ENCODE peak calls at places on chromosomes 12 and 14, in five cellular contexts. Y is lower lobe of right lung, X is body of pancreas, Q is lung, B is sigmoid colon. U is an unnamed sample.

GRCh38 chr14:68968051-68968450 is 11.1 kb downstream of the ACTN1 start:
- DNase-seq in X (no peak), Y (no peak), Q (no peak), B (peak; percentile 57), U (no peak)

GRCh38 chr14:21025374-21026151 is 702 bp upstream of the NDRG2 start:
- DNase-seq in X (peak; percentile 57), Q (no peak), B (peak; percentile 96), Y (peak; percentile 71), U (peak; percentile 26)

GRCh38 chr14:51035611-51036192 is 59.2 kb downstream of the TRIM9 start:
- DNase-seq in Q (no peak), X (no peak), B (no peak), Y (no peak), U (no peak)

GRCh38 chr12:93819048-93819491 is 141.9 kb downstream of the CRADD start:
- DNase-seq in B (peak; percentile 96), X (peak; percentile 31), Y (no peak), Q (peak; percentile 44), U (no peak)

GRCh38 chr14:52879958-52880357 is 70.9 kb downstream of the FERMT2 start:
- DNase-seq in Y (no peak), Q (no peak), X (no peak), B (no peak), U (no peak)

GRCh38 chr14:35988972-35989690 is 163.0 kb downstream of the BRMS1L start:
- DNase-seq in X (no peak), Y (no peak), Q (no peak), B (no peak), U (no peak)

GRCh38 chr14:69535230-69535848 is 39.3 kb downstream of the CCDC177 start:
- DNase-seq in Q (peak; percentile 41), X (peak; percentile 44), B (no peak), Y (no peak), U (peak; percentile 66)

GRCh38 chr14:56294125-56294524 is 175.9 kb downstream of the PELI2 start:
- DNase-seq in X (no peak), B (no peak), Y (no peak), Q (no peak), U (no peak)

GRCh38 chr12:40970320-40970907 is 217.7 kb upstream of the PDZRN4 start:
- DNase-seq in B (no peak), Y (no peak), Q (no peak), X (no peak), U (peak; percentile 70)

GRCh38 chr12:3604750-3605638 is 114.0 kb downstream of the PRMT8 start:
- DNase-seq in X (peak; percentile 80), Y (no peak), B (peak; percentile 63), Q (no peak), U (peak; percentile 39)

GRCh38 chr12:90519285-90519684 is 435.7 kb downstream of the CCER1 start:
- DNase-seq in X (no peak), Q (no peak), B (no peak), Y (no peak), U (no peak)

GRCh38 chr14:106879241-106879640 is 1352.9 kb downstream of the TMEM121 start:
- DNase-seq in X (peak; percentile 59), Q (no peak), Y (peak; percentile 71), B (no peak), U (peak; percentile 63)

GRCh38 chr12:102763016-102763415 is 154.0 kb downstream of the PAH start:
- DNase-seq in Q (no peak), X (no peak), B (no peak), Y (no peak), U (no peak)

GRCh38 chr14:67170706-67171105 is 18.5 kb upstream of the GARIN2 start:
- DNase-seq in X (no peak), Q (no peak), B (no peak), Y (no peak), U (peak; percentile 23)

GRCh38 chr14:56339855-56340701 is 221.9 kb downstream of the PELI2 start:
- DNase-seq in X (peak; percentile 73), B (peak; percentile 82), Q (peak; percentile 62), Y (peak; percentile 75), U (peak; percentile 93)

GRCh38 chr14:74462993-74463392 is 30.1 kb downstream of the NPC2 start:
- DNase-seq in Q (no peak), Y (no peak), B (no peak), X (no peak), U (no peak)

GRCh38 chr12:53807322-53807721 is 55.5 kb upstream of the CISTR start:
- DNase-seq in X (no peak), B (no peak), Q (peak; percentile 54), Y (no peak), U (no peak)

GRCh38 chr14:90301580-90302181 is 30.1 kb downstream of the NRDE2 start:
- DNase-seq in Q (no peak), B (no peak), Y (no peak), X (no peak), U (peak; percentile 71)

GRCh38 chr14:53523226-53523625 is 370.1 kb upstream of the DDHD1 start:
- DNase-seq in X (no peak), B (no peak), Y (no peak), Q (no peak), U (no peak)

GRCh38 chr14:65290830-65291229 is 121.7 kb upstream of the FUT8 start:
- DNase-seq in B (no peak), Y (no peak), Q (no peak), X (no peak), U (peak; percentile 13)

GRCh38 chr12:63826002-63826585 is 18.4 kb upstream of the SRGAP1 start:
- DNase-seq in X (peak; percentile 16), B (no peak), Q (no peak), Y (no peak), U (peak; percentile 73)

GRCh38 chr12:66398931-66399625 is 96.8 kb downstream of the HELB start:
- DNase-seq in X (no peak), Y (no peak), B (no peak), Q (no peak), U (no peak)

GRCh38 chr14:65170768-65171251 is 68.5 kb upstream of the MAX start:
- DNase-seq in Q (no peak), Y (no peak), X (peak; percentile 43), B (no peak), U (peak; percentile 43)

GRCh38 chr12:52798671-52799497 is 3.0 kb upstream of the KRT3 start:
- DNase-seq in Y (no peak), Q (peak; percentile 39), B (no peak), X (no peak), U (no peak)

GRCh38 chr12:5220835-5221234 is 177.2 kb downstream of the KCNA5 start:
- DNase-seq in X (no peak), Q (no peak), B (no peak), Y (no peak), U (no peak)

GRCh38 chr12:12302976-12303375 is 36.1 kb upstream of the LRP6 start:
- DNase-seq in Y (no peak), X (no peak), Q (no peak), B (no peak), U (no peak)

GRCh38 chr12:58529897-58530296 is 390.4 kb downstream of the LRIG3 start:
- DNase-seq in Y (no peak), X (no peak), B (no peak), Q (no peak), U (peak; percentile 20)

GRCh38 chr12:9651265-9651729 is 18.2 kb upstream of the CLEC2D start:
- DNase-seq in X (no peak), Y (no peak), B (no peak), Q (no peak), U (no peak)

GRCh38 chr12:75579552-75579951 is 68.1 kb upstream of the KRR1 start:
- DNase-seq in X (no peak), Q (no peak), B (no peak), Y (no peak), U (no peak)

GRCh38 chr12:24306001-24306400 is 356.5 kb upstream of the SOX5 start:
- DNase-seq in X (no peak), Y (no peak), B (no peak), Q (no peak), U (no peak)

GRCh38 chr12:93192878-93193277 is 184.8 kb upstream of the NUDT4 start:
- DNase-seq in B (no peak), Y (no peak), Q (no peak), X (no peak), U (no peak)

GRCh38 chr12:30694971-30695326 is 720 bp downstream of the IPO8 start:
- DNase-seq in B (peak; percentile 67), Y (peak; percentile 63), X (peak; percentile 70), Q (peak; percentile 54), U (peak; percentile 43)

GRCh38 chr12:79548525-79548924 is 142.2 kb downstream of the PAWR start:
- DNase-seq in X (no peak), Q (no peak), B (no peak), Y (no peak), U (no peak)

GRCh38 chr12:132686831-132687210 is 321 bp downstream of the POLE start:
- DNase-seq in Y (peak; percentile 55), Q (no peak), X (peak; percentile 24), B (no peak), U (peak; percentile 60)
- H3K4me3 ChIP-seq in Y (peak overlapping the region; percentile 77), Q (peak overlapping the region; percentile 88), X (peak overlapping the region; percentile 38), B (peak overlapping the region; percentile 76), U (peak overlapping the region; percentile 88)

GRCh38 chr12:127685476-127686234 is 581.3 kb upstream of the TMEM132C start:
- DNase-seq in X (no peak), B (no peak), Q (no peak), Y (no peak), U (peak; percentile 12)

GRCh38 chr12:127690161-127690560 is 576.8 kb upstream of the TMEM132C start:
- DNase-seq in Q (no peak), X (no peak), B (no peak), Y (no peak), U (peak; percentile 30)

GRCh38 chr12:127688901-127689428 is 578.0 kb upstream of the TMEM132C start:
- DNase-seq in B (no peak), Y (no peak), X (no peak), Q (no peak), U (no peak)
- H3K4me1 ChIP-seq in B (no peaks in the 10 kb centered on the region), Y (no peaks in the 10 kb centered on the region), X (no peaks in the 10 kb centered on the region), Q (no peaks in the 10 kb centered on the region), U (peaks cover 10% of the 10 kb centered on the region)

GRCh38 chr14:77139022-77139421 is 2.6 kb downstream of the ZDHHC22 start:
- DNase-seq in Q (no peak), Y (no peak), B (peak; percentile 26), X (no peak), U (no peak)

GRCh38 chr14:77141592-77142288 is at the start of gene ZDHHC22:
- DNase-seq in Y (no peak), B (no peak), X (peak; percentile 19), Q (no peak), U (no peak)

GRCh38 chr14:77140343-77140936 is 1.2 kb downstream of the ZDHHC22 start:
- DNase-seq in Q (no peak), Y (no peak), B (no peak), X (no peak), U (peak; percentile 50)

GRCh38 chr14:77140937-77141591 is 527 bp downstream of the ZDHHC22 start:
- DNase-seq in Q (no peak), B (no peak), X (no peak), Y (no peak), U (peak; percentile 54)

GRCh38 chr14:77139540-77140342 is 1.9 kb downstream of the ZDHHC22 start:
- DNase-seq in Y (no peak), X (peak; percentile 56), B (no peak), Q (no peak), U (peak; percentile 72)
- H3K4me3 ChIP-seq in Y (no peak overlapping the region), X (no peak overlapping the region), B (no peak overlapping the region), Q (no peak overlapping the region), U (peak overlapping the region; percentile 42)

DNA sequence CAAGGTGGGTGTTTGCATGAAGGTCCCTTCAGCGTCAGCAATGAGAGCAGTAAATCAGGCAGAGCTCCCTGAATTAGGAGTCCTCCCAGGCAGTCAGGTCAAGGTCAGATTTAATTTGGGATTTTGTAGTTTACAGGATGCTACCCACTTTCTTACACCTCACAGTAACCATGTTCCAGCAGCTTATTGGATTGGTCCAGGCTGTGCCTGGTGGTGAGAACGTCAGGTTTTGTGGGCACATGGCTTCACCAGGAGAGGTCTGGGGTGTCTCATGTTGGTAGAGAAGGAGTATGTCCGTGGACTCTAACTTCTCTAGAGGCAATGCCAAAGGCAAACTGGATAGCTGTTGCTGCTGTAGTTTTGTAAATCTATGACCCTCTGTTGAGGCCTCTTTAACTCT is 158.3 kb downstream of the CACNA1C start:
- DNase-seq in X (no peak), B (no peak), Y (no peak), Q (no peak), U (no peak)
- H3K4me1 ChIP-seq in X (no peaks in the 10 kb centered on the region), B (peaks cover 74% of the 10 kb centered on the region), Y (no peaks in the 10 kb centered on the region), Q (peaks cover 3% of the 10 kb centered on the region), U (no peaks in the 10 kb centered on the region)